ENCODE peak calls at places on chromosomes 4 and X, in seven cellular contexts. W, Q, O, Y, J, E and L are unnamed samples.

GRCh38 chr4:151169223-151169622 is 69.8 kb downstream of the RPS3A start:
- DNase-seq in W (peak), E (peak), Y (no peak), O (peak), Q (peak), J (no peak), L (no peak)

GRCh38 chr4:69716654-69717053 is 43.8 kb downstream of the SULT1B1 start:
- DNase-seq in E (no peak), J (no peak), O (no peak), W (no peak), Q (no peak), Y (no peak), L (no peak)

GRCh38 chr4:76518241-76518640 is 83.2 kb downstream of the SHROOM3 start:
- DNase-seq in Y (no peak), W (no peak), J (no peak), Q (no peak), O (peak), E (no peak), L (no peak)

GRCh38 chr4:152784490-152785195 is 4.9 kb downstream of the ARFIP1 start:
- DNase-seq in Q (peak), O (peak), W (no peak), E (no peak), Y (no peak), J (no peak), L (no peak)

GRCh38 chr4:98546910-98547544 is 111.4 kb downstream of the TSPAN5 start:
- DNase-seq in O (peak), Q (no peak), J (no peak), E (no peak), Y (no peak), W (peak), L (no peak)

GRCh38 chr4:47741200-47741599 is 96.7 kb downstream of the CORIN start:
- DNase-seq in J (no peak), E (no peak), Y (no peak), W (no peak), O (no peak), Q (no peak), L (no peak)

GRCh38 chrX:13837290-13837745 is 20.4 kb upstream of the GPM6B start:
- DNase-seq in Q (no peak), Y (peak), O (peak), W (no peak), E (no peak), J (no peak), L (no peak)

GRCh38 chrX:65406532-65406931 is 128.1 kb downstream of the LAS1L start:
- DNase-seq in Y (no peak), Q (peak), O (no peak), J (peak), W (no peak), E (no peak), L (no peak)

GRCh38 chrX:109990582-109991276 is 12.2 kb upstream of the TMEM164 start:
- DNase-seq in O (no peak), Y (no peak), E (no peak), W (no peak), Q (no peak), J (peak), L (no peak)

GRCh38 chr4:41839945-41840854 is 91.7 kb upstream of the PHOX2B start:
- DNase-seq in J (peak), Y (no peak), E (no peak), O (no peak), W (no peak), Q (no peak), L (no peak)

GRCh38 chrX:119502727-119503483 is 34.7 kb downstream of the SLC25A5 start:
- DNase-seq in J (peak), W (no peak), Y (no peak), Q (peak), O (peak), E (peak), L (peak)

GRCh38 chr4:23234716-23235115 is 542.0 kb downstream of the GBA3 start:
- DNase-seq in O (peak), Q (no peak), J (no peak), E (no peak), Y (no peak), W (no peak), L (no peak)

GRCh38 chr4:72084587-72085011 is 52.8 kb downstream of the NPFFR2 start:
- DNase-seq in O (peak), J (no peak), W (no peak), E (no peak), Q (no peak), Y (no peak), L (no peak)

GRCh38 chrX:27391601-27392000 is 71.5 kb downstream of the PPP4R3C start:
- DNase-seq in Q (no peak), O (peak), E (no peak), Y (no peak), J (no peak), W (no peak), L (no peak)

GRCh38 chr4:72319596-72319995 is 249.4 kb downstream of the ADAMTS3 start:
- DNase-seq in W (no peak), O (peak), Y (no peak), Q (no peak), J (peak), E (no peak), L (no peak)

GRCh38 chrX:20947411-20947912 is 426.8 kb upstream of the CNKSR2 start:
- DNase-seq in Y (no peak), E (no peak), O (no peak), Q (no peak), W (no peak), J (no peak), L (no peak)

DNA sequence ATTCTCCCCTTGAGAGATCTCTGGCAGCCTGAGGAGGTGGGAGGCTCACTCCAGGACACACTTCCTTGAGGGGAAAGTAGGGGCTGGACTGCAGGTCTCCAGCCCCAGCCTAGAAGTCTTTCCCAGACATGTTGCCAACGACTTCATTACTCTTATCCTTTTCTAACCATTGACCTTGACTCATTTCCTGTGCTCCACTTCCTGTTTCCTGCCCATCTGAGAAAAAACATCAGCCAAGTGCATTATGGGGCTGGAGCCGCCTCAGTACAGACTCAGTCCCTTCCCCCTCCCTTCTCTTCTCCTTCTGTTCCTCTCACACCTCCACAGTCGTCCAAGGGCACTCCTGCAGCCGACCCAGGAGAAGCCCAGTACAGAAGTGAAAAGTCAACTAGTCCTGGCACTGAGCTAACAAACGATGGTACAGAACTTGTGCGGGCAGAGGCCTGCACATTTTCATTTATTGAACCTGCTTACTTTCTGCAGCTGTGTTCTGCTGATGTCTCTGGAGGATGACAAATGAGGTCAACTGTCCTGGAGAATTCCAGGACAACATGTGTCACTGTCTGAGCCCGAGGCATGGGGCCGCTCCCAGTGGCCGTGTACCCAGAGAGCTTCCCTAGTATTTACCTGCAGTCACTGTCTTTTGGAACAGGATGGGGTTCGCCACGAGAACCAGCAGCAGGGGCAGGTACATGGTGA is 20.1 kb downstream of the GPR143 start:
- DNase-seq in Y (no peak), O (peak), W (peak), J (no peak), Q (no peak), E (no peak), L (no peak)
- TF ChIP-seq CTCF in Y (no peak), O (no peak), W (no peak), J (no peak), Q (no peak), E (no peak), L (no peak)

GRCh38 chrX:4358577-4358976 is 645.1 kb upstream of the PRKX start:
- DNase-seq in J (no peak), Y (no peak), E (no peak), O (no peak), W (no peak), Q (no peak), L (no peak)
- TF ChIP-seq CTCF in J (no peak), Y (no peak), E (no peak), O (no peak), W (no peak), Q (no peak), L (no peak)

DNA sequence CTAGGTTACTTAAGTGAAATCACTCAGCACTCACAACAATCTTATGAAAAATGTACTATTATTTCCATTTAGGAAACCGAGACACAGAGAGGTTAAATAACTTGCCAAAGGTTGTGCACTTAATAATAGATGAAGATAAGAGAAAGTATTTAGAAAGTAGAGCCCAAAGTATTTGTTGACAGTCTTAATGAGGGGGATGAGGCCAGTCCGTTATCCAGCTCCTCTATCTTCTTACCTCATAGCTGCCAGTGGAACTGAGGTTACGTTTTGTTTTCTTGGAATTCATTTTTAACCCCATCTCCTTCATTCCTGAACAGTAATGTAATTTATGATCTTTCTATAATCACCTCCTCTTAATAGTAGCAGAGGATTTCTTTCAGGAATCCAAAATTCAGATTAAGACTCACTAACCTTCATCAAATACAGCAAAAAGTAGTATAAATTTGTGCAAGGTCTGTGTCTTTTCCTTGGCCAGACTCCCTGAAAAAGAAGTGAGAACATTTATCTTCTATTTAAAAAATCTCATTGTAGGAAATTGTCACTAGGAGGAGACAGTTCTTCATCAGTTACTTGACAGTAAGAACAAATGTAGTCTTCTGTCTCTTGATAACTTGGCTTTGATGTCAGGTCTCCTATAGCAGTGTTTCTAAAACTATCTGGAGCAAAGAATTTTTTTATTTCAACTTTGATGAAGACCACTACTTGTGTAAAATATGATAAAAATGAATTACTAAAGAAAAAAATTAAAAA is 35.5 kb downstream of the F8 start:
- DNase-seq in Q (no peak), W (no peak), Y (no peak), O (no peak), J (peak), E (no peak), L (no peak)
- TF ChIP-seq CTCF in Q (no peak), W (no peak), Y (no peak), O (no peak), J (no peak), E (no peak), L (peak)

GRCh38 chr4:17468638-17469221 is 43.2 kb downstream of the QDPR start:
- DNase-seq in Q (no peak), W (peak), O (peak), Y (no peak), E (no peak), J (peak), L (peak)
- TF ChIP-seq CTCF in Q (no peak), W (peak), O (peak), Y (peak), E (no peak), J (peak), L (peak)

DNA sequence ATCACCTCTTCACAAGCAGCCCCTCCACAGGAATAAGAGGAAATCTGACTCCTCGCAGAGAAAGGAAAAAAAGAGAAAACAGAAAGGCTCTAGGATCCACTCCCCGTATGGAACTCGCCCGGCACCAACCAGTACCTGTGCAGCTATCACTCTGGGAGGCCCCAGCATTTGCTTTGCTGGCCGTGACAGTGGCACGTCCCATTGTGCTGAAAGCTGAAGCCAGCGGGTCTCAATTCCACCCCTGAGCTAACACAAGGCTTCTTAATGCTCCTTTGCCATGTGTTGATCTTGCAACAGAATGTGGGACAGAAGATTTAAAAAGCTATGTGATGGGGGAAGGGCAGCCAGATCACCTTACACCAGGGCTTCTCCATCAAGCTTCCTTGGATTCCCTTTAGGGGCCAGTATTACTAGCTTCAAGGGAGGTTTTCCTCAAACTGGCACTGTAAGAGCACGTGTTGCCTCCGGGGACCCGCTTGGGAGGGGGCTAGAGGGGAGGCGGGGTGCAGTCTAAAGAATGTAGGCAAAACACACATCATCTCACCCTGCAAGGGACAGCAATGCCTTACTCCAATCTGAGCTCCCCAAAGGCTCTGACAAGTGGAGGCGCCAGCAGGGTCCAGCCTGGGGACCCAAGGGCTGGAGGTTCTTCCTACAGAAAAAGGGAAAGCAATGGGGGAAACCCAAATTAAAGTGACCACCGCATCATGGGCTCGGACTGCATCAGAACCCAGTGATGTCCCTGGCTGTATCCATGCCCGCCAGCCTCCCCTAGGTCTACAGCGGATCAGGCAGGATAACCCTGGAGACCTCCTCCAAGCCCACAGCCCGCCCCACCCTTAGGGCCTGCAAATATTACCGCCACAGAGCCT is 1.2 kb downstream of the USP46 start:
- DNase-seq in O (peak), J (no peak), E (peak), Y (peak), W (peak), Q (peak), L (no peak)
- TF ChIP-seq CTCF in O (peak), J (no peak), E (no peak), Y (peak), W (no peak), Q (no peak), L (no peak)